ENCODE peak calls at places on chromosomes 6 and 20, in nine cellular contexts. One of them, this sample, is unnamed.

GRCh38 chr6:87722831-87723726 is 21.0 kb upstream of the AKIRIN2 start:
- DNase-seq in HCT116: peak; percentile 75
- DNase-seq in gastrocnemius medialis: peak; percentile 92
- DNase-seq in DMS79: no peak
- DNase-seq in RWPE1: peak; percentile 87
- DNase-seq in ELR: peak; percentile 95
- DNase-seq in RPMI7951: peak; percentile 98
- DNase-seq in lower lobe of right lung: peak; percentile 68
- DNase-seq in Daoy: peak; percentile 93
- DNase-seq in this sample: peak; percentile 86

GRCh38 chr6:29887819-29888581 is 54.3 kb upstream of the HLA-A start:
- DNase-seq in HCT116: peak; percentile 18
- DNase-seq in gastrocnemius medialis: peak; percentile 66
- DNase-seq in DMS79: peak; percentile 48
- DNase-seq in RWPE1: peak; percentile 42
- DNase-seq in ELR: peak; percentile 53
- DNase-seq in RPMI7951: peak; percentile 67
- DNase-seq in lower lobe of right lung: peak; percentile 95
- DNase-seq in Daoy: peak; percentile 64
- DNase-seq in this sample: no peak

GRCh38 chr6:53624491-53624890 is 41.1 kb downstream of the KLHL31 start:
- DNase-seq in HCT116: no peak
- DNase-seq in gastrocnemius medialis: no peak
- DNase-seq in DMS79: peak; percentile 65
- DNase-seq in RWPE1: no peak
- DNase-seq in ELR: no peak
- DNase-seq in RPMI7951: no peak
- DNase-seq in lower lobe of right lung: no peak
- DNase-seq in Daoy: peak; percentile 40
- DNase-seq in this sample: no peak

GRCh38 chr6:75183099-75183541 is 22.7 kb downstream of the COL12A1 start:
- DNase-seq in HCT116: no peak
- DNase-seq in gastrocnemius medialis: peak; percentile 12
- DNase-seq in DMS79: no peak
- DNase-seq in RWPE1: no peak
- DNase-seq in ELR: peak; percentile 45
- DNase-seq in RPMI7951: no peak
- DNase-seq in lower lobe of right lung: no peak
- DNase-seq in Daoy: no peak
- DNase-seq in this sample: no peak

GRCh38 chr20:12623870-12624269 is 384.9 kb upstream of the SPTLC3 start:
- DNase-seq in HCT116: no peak
- DNase-seq in gastrocnemius medialis: no peak
- DNase-seq in DMS79: no peak
- DNase-seq in RWPE1: no peak
- DNase-seq in ELR: no peak
- DNase-seq in RPMI7951: no peak
- DNase-seq in lower lobe of right lung: no peak
- DNase-seq in Daoy: no peak
- DNase-seq in this sample: no peak

GRCh38 chr6:133526436-133526835 is 285.3 kb downstream of the EYA4 start:
- DNase-seq in HCT116: no peak
- DNase-seq in gastrocnemius medialis: no peak
- DNase-seq in DMS79: no peak
- DNase-seq in RWPE1: no peak
- DNase-seq in ELR: no peak
- DNase-seq in RPMI7951: no peak
- DNase-seq in lower lobe of right lung: no peak
- DNase-seq in Daoy: no peak
- DNase-seq in this sample: no peak

GRCh38 chr6:37557645-37558114 is 58.0 kb upstream of the CCDC167 start:
- DNase-seq in HCT116: no peak
- DNase-seq in gastrocnemius medialis: no peak
- DNase-seq in DMS79: no peak
- DNase-seq in RWPE1: no peak
- DNase-seq in ELR: no peak
- DNase-seq in RPMI7951: peak; percentile 65
- DNase-seq in lower lobe of right lung: no peak
- DNase-seq in Daoy: peak; percentile 81
- DNase-seq in this sample: no peak

GRCh38 chr6:137791281-137792159 is 75.5 kb upstream of the TNFAIP3 start:
- DNase-seq in HCT116: no peak
- DNase-seq in gastrocnemius medialis: no peak
- DNase-seq in DMS79: peak; percentile 57
- DNase-seq in RWPE1: no peak
- DNase-seq in ELR: no peak
- DNase-seq in RPMI7951: peak; percentile 34
- DNase-seq in lower lobe of right lung: no peak
- DNase-seq in Daoy: peak; percentile 29
- DNase-seq in this sample: no peak

GRCh38 chr6:134372603-134373281 is 54.8 kb upstream of the SGK1 start:
- DNase-seq in HCT116: no peak
- DNase-seq in gastrocnemius medialis: peak; percentile 27
- DNase-seq in DMS79: no peak
- DNase-seq in RWPE1: no peak
- DNase-seq in ELR: peak; percentile 21
- DNase-seq in RPMI7951: peak; percentile 42
- DNase-seq in lower lobe of right lung: peak; percentile 68
- DNase-seq in Daoy: no peak
- DNase-seq in this sample: no peak

GRCh38 chr6:118781897-118782296 is 112.1 kb upstream of the ASF1A start:
- DNase-seq in HCT116: no peak
- DNase-seq in gastrocnemius medialis: no peak
- DNase-seq in DMS79: no peak
- DNase-seq in RWPE1: no peak
- DNase-seq in ELR: no peak
- DNase-seq in RPMI7951: no peak
- DNase-seq in lower lobe of right lung: no peak
- DNase-seq in Daoy: no peak
- DNase-seq in this sample: no peak

GRCh38 chr6:159969204-159969912 is 476 bp downstream of the IGF2R start:
- DNase-seq in HCT116: no peak
- DNase-seq in gastrocnemius medialis: peak; percentile 37
- DNase-seq in DMS79: no peak
- DNase-seq in RWPE1: no peak
- DNase-seq in ELR: peak; percentile 60
- DNase-seq in RPMI7951: peak; percentile 21
- DNase-seq in lower lobe of right lung: peak; percentile 67
- DNase-seq in Daoy: peak; percentile 62
- DNase-seq in this sample: no peak

GRCh38 chr6:4776493-4776966 is 326 bp downstream of the CDYL start:
- DNase-seq in HCT116: no peak
- DNase-seq in gastrocnemius medialis: no peak
- DNase-seq in DMS79: no peak
- DNase-seq in RWPE1: no peak
- DNase-seq in ELR: peak; percentile 69
- DNase-seq in RPMI7951: peak; percentile 62
- DNase-seq in lower lobe of right lung: peak; percentile 77
- DNase-seq in Daoy: peak; percentile 69
- DNase-seq in this sample: no peak

GRCh38 chr6:111985202-111985731 is 68.6 kb upstream of the CCN6 start:
- DNase-seq in HCT116: peak; percentile 95
- DNase-seq in gastrocnemius medialis: no peak
- DNase-seq in DMS79: peak; percentile 93
- DNase-seq in RWPE1: peak; percentile 92
- DNase-seq in ELR: peak; percentile 98
- DNase-seq in RPMI7951: peak; percentile 84
- DNase-seq in lower lobe of right lung: no peak
- DNase-seq in Daoy: peak; percentile 85
- DNase-seq in this sample: no peak

GRCh38 chr20:19056909-19057308 is 155.5 kb upstream of the SLC24A3 start:
- DNase-seq in HCT116: no peak
- DNase-seq in gastrocnemius medialis: no peak
- DNase-seq in DMS79: no peak
- DNase-seq in RWPE1: no peak
- DNase-seq in ELR: no peak
- DNase-seq in RPMI7951: peak; percentile 12
- DNase-seq in lower lobe of right lung: no peak
- DNase-seq in Daoy: no peak
- DNase-seq in this sample: no peak

GRCh38 chr6:14704383-14705271 is 541.2 kb upstream of the JARID2 start:
- DNase-seq in HCT116: no peak
- DNase-seq in gastrocnemius medialis: no peak
- DNase-seq in DMS79: no peak
- DNase-seq in RWPE1: no peak
- DNase-seq in ELR: no peak
- DNase-seq in RPMI7951: no peak
- DNase-seq in lower lobe of right lung: no peak
- DNase-seq in Daoy: no peak
- DNase-seq in this sample: no peak

GRCh38 chr6:159106627-159107241 is 61.9 kb upstream of the TAGAP start:
- DNase-seq in HCT116: peak; percentile 70
- DNase-seq in gastrocnemius medialis: peak; percentile 61
- DNase-seq in DMS79: peak; percentile 90
- DNase-seq in RWPE1: peak; percentile 76
- DNase-seq in ELR: peak; percentile 58
- DNase-seq in RPMI7951: peak; percentile 78
- DNase-seq in lower lobe of right lung: peak; percentile 75
- DNase-seq in Daoy: peak; percentile 71
- DNase-seq in this sample: peak; percentile 34

GRCh38 chr6:167487706-167488664 is 163.1 kb downstream of the TTLL2 start:
- DNase-seq in HCT116: no peak
- DNase-seq in gastrocnemius medialis: no peak
- DNase-seq in DMS79: no peak
- DNase-seq in RWPE1: no peak
- DNase-seq in ELR: no peak
- DNase-seq in RPMI7951: no peak
- DNase-seq in lower lobe of right lung: no peak
- DNase-seq in Daoy: no peak
- DNase-seq in this sample: no peak

GRCh38 chr6:56760842-56761241 is 118.2 kb upstream of the DST start:
- DNase-seq in HCT116: no peak
- DNase-seq in gastrocnemius medialis: no peak
- DNase-seq in DMS79: no peak
- DNase-seq in RWPE1: no peak
- DNase-seq in ELR: no peak
- DNase-seq in RPMI7951: peak; percentile 71
- DNase-seq in lower lobe of right lung: no peak
- DNase-seq in Daoy: no peak
- DNase-seq in this sample: no peak

GRCh38 chr20:56875052-56875663 is 246.1 kb downstream of the TFAP2C start:
- DNase-seq in HCT116: peak; percentile 10
- DNase-seq in gastrocnemius medialis: no peak
- DNase-seq in DMS79: no peak
- DNase-seq in RWPE1: peak; percentile 97
- DNase-seq in ELR: peak; percentile 95
- DNase-seq in RPMI7951: peak; percentile 96
- DNase-seq in lower lobe of right lung: no peak
- DNase-seq in Daoy: peak; percentile 90
- DNase-seq in this sample: peak; percentile 89

GRCh38 chr20:63441136-63441776 is 31.2 kb downstream of the KCNQ2 start:
- DNase-seq in HCT116: no peak
- DNase-seq in gastrocnemius medialis: no peak
- DNase-seq in DMS79: no peak
- DNase-seq in RWPE1: no peak
- DNase-seq in ELR: no peak
- DNase-seq in RPMI7951: no peak
- DNase-seq in lower lobe of right lung: no peak
- DNase-seq in Daoy: peak; percentile 68
- DNase-seq in this sample: no peak

GRCh38 chr6:137867685-137868509 is 838 bp downstream of the TNFAIP3 start:
- DNase-seq in HCT116: no peak
- DNase-seq in gastrocnemius medialis: no peak
- DNase-seq in DMS79: peak; percentile 8
- DNase-seq in RWPE1: no peak
- DNase-seq in ELR: peak; percentile 38
- DNase-seq in RPMI7951: peak; percentile 43
- DNase-seq in lower lobe of right lung: peak; percentile 53
- DNase-seq in Daoy: peak; percentile 57
- DNase-seq in this sample: no peak

GRCh38 chr20:62805711-62806382 is 1.2 kb downstream of the OGFR start:
- DNase-seq in HCT116: no peak
- DNase-seq in gastrocnemius medialis: peak; percentile 73
- DNase-seq in DMS79: no peak
- DNase-seq in RWPE1: no peak
- DNase-seq in ELR: peak; percentile 41
- DNase-seq in RPMI7951: no peak
- DNase-seq in lower lobe of right lung: peak; percentile 86
- DNase-seq in Daoy: no peak
- DNase-seq in this sample: no peak

GRCh38 chr6:160139420-160139851 is 17.8 kb downstream of the SLC22A1 start:
- DNase-seq in HCT116: no peak
- DNase-seq in gastrocnemius medialis: no peak
- DNase-seq in DMS79: no peak
- DNase-seq in RWPE1: peak; percentile 86
- DNase-seq in ELR: peak; percentile 98
- DNase-seq in RPMI7951: peak; percentile 95
- DNase-seq in lower lobe of right lung: no peak
- DNase-seq in Daoy: peak; percentile 89
- DNase-seq in this sample: peak; percentile 75

GRCh38 chr6:107658920-107659879 is 164.9 kb downstream of the SCML4 start:
- DNase-seq in HCT116: no peak
- DNase-seq in gastrocnemius medialis: no peak
- DNase-seq in DMS79: no peak
- DNase-seq in RWPE1: no peak
- DNase-seq in ELR: peak; percentile 13
- DNase-seq in RPMI7951: peak; percentile 91
- DNase-seq in lower lobe of right lung: no peak
- DNase-seq in Daoy: peak; percentile 74
- DNase-seq in this sample: no peak